ENCODE peak calls at places on chromosomes 5 and 9, in seven cellular contexts. Y is prostate gland, D is GM23248, U is tibial artery, L is lung, M is aorta, Q is heart left ventricle. F is an unnamed sample.

GRCh38 chr9:8382777-8383527 is 583.4 kb upstream of the DMAC1 start:
- DNase-seq in Y (no peak), D (no peak), U (no peak), L (no peak), M (no peak), Q (no peak), F (no peak)

GRCh38 chr9:69253057-69253456 is 72.0 kb upstream of the ENTREP1 start:
- DNase-seq in Y (peak; percentile 65), D (peak; percentile 17), U (no peak), L (no peak), M (no peak), Q (no peak), F (no peak)

GRCh38 chr5:171162165-171162564 is 146.9 kb upstream of the TLX3 start:
- DNase-seq in Y (no peak), D (no peak), U (no peak), L (no peak), M (no peak), Q (no peak), F (no peak)

GRCh38 chr5:157558681-157559080 is 16.9 kb downstream of the ADAM19 start:
- DNase-seq in Y (no peak), D (peak; percentile 36), U (no peak), L (no peak), M (no peak), Q (no peak), F (no peak)

GRCh38 chr9:15612962-15613361 is 60.1 kb downstream of the CCDC171 start:
- DNase-seq in Y (no peak), D (no peak), U (no peak), L (no peak), M (no peak), Q (no peak), F (no peak)

GRCh38 chr5:75756991-75757390 is 39.8 kb upstream of the POC5 start:
- DNase-seq in Y (no peak), D (peak; percentile 19), U (no peak), L (no peak), M (no peak), Q (no peak), F (no peak)

GRCh38 chr5:140220032-140220697 is 45.2 kb downstream of the CYSTM1 start:
- DNase-seq in Y (no peak), D (peak; percentile 75), U (no peak), L (no peak), M (no peak), Q (no peak), F (no peak)

GRCh38 chr9:127826253-127826913 is 23.7 kb downstream of the FPGS start:
- DNase-seq in Y (no peak), D (no peak), U (no peak), L (no peak), M (no peak), Q (no peak), F (no peak)

GRCh38 chr5:74257645-74258328 is 382.7 kb downstream of the ENC1 start:
- DNase-seq in Y (peak; percentile 21), D (peak; percentile 48), U (peak; percentile 69), L (peak; percentile 63), M (peak; percentile 70), Q (peak; percentile 55), F (no peak)

GRCh38 chr9:33170464-33171156 is 3.5 kb upstream of the B4GALT1 start:
- DNase-seq in Y (peak; percentile 76), D (peak; percentile 43), U (peak; percentile 78), L (peak; percentile 47), M (peak; percentile 73), Q (peak; percentile 70), F (peak; percentile 48)

GRCh38 chr9:33719581-33720374 is 75.6 kb upstream of the PRSS3 start:
- DNase-seq in Y (no peak), D (peak; percentile 31), U (no peak), L (no peak), M (no peak), Q (no peak), F (peak; percentile 11)

GRCh38 chr9:38417003-38417965 is 7.0 kb downstream of the IGFBPL1 start:
- DNase-seq in Y (no peak), D (peak; percentile 29), U (no peak), L (no peak), M (no peak), Q (no peak), F (peak; percentile 12)

GRCh38 chr5:173310296-173310769 is 17.9 kb downstream of the STC2 start:
- DNase-seq in Y (no peak), D (no peak), U (no peak), L (no peak), M (no peak), Q (no peak), F (no peak)

GRCh38 chr9:97895695-97896332 is 26.5 kb downstream of the TRMO start:
- DNase-seq in Y (no peak), D (peak; percentile 64), U (no peak), L (no peak), M (no peak), Q (no peak), F (no peak)

GRCh38 chr5:109063223-109063622 is 315.5 kb downstream of the FER start:
- DNase-seq in Y (no peak), D (peak; percentile 74), U (no peak), L (no peak), M (no peak), Q (no peak), F (no peak)

GRCh38 chr5:118891252-118891651 is 97.1 kb downstream of the DTWD2 start:
- DNase-seq in Y (no peak), D (no peak), U (no peak), L (no peak), M (no peak), Q (no peak), F (no peak)

GRCh38 chr9:3224931-3225330 is 300.9 kb downstream of the RFX3 start:
- DNase-seq in Y (no peak), D (no peak), U (no peak), L (no peak), M (no peak), Q (no peak), F (no peak)

GRCh38 chr9:135010363-135010860 is 77.1 kb upstream of the OLFM1 start:
- DNase-seq in Y (no peak), D (no peak), U (no peak), L (no peak), M (no peak), Q (no peak), F (no peak)

GRCh38 chr9:128920381-128921058 is at the start of gene PHYHD1:
- DNase-seq in Y (peak; percentile 56), D (peak; percentile 88), U (peak; percentile 97), L (peak; percentile 76), M (peak; percentile 85), Q (no peak), F (no peak)

GRCh38 chr9:14072850-14073249 is 241.1 kb downstream of the NFIB start:
- DNase-seq in Y (no peak), D (no peak), U (no peak), L (no peak), M (no peak), Q (no peak), F (no peak)

GRCh38 chr9:135329571-135330306 is 149.8 kb upstream of the PPP1R26 start:
- DNase-seq in Y (no peak), D (no peak), U (peak; percentile 53), L (no peak), M (peak; percentile 18), Q (no peak), F (no peak)

GRCh38 chr5:131528682-131529081 is 106.3 kb downstream of the RAPGEF6 start:
- DNase-seq in Y (no peak), D (no peak), U (no peak), L (no peak), M (no peak), Q (no peak), F (no peak)

GRCh38 chr5:159156839-159157238 is 52.5 kb downstream of the RNF145 start:
- DNase-seq in Y (peak; percentile 68), D (peak; percentile 82), U (no peak), L (peak; percentile 43), M (no peak), Q (peak; percentile 40), F (peak; percentile 5)

GRCh38 chr9:21683484-21684175 is 118.8 kb upstream of the MTAP start:
- DNase-seq in Y (no peak), D (no peak), U (no peak), L (no peak), M (no peak), Q (no peak), F (no peak)

GRCh38 chr9:21686738-21687137 is 115.7 kb upstream of the MTAP start:
- DNase-seq in Y (no peak), D (no peak), U (no peak), L (no peak), M (no peak), Q (no peak), F (no peak)

GRCh38 chr9:21684231-21684630 is 118.2 kb upstream of the MTAP start:
- DNase-seq in Y (no peak), D (no peak), U (no peak), L (no peak), M (no peak), Q (no peak), F (no peak)

GRCh38 chr9:21685502-21685901 is 116.9 kb upstream of the MTAP start:
- DNase-seq in Y (no peak), D (no peak), U (no peak), L (no peak), M (no peak), Q (no peak), F (no peak)

GRCh38 chr9:21684831-21685362 is 117.5 kb upstream of the MTAP start:
- DNase-seq in Y (peak; percentile 69), D (peak; percentile 82), U (no peak), L (peak; percentile 64), M (no peak), Q (no peak), F (no peak)
- H3K27ac ChIP-seq in Y (no peak overlapping the region), D (peak overlapping the region; percentile 60), U (no peak overlapping the region), L (no peak overlapping the region), M (no peak overlapping the region), Q (no peak overlapping the region), F (no peak overlapping the region)

DNA sequence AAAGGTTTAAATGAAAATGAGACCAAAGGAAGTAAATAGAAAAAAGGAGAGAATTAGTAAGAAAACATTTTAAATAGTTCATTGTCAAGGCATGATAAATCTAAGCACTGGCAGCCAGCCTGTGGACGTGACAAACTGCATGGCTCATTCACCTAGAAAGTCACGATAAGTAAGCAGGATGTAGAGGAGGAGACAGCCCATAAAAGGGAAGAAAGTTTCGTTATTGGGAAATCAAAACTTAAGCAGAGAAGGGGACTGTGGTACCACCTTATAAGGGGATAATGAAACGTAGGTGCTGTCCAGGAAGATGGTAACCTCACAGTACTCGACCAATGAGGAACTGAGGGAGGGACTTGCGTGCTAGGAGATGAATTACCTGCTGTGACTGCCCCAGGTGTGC is 494.5 kb upstream of the GRAMD2B start:
- DNase-seq in Y (no peak), D (no peak), U (no peak), L (no peak), M (no peak), Q (no peak), F (no peak)
- H3K9me3 ChIP-seq in Y (no peaks in the 10 kb centered on the region), D (no peaks in the 10 kb centered on the region), U (no peaks in the 10 kb centered on the region), L (no peaks in the 10 kb centered on the region), M (peaks cover 2% of the 10 kb centered on the region), Q (peaks cover 21% of the 10 kb centered on the region), F (no peaks in the 10 kb centered on the region)

DNA sequence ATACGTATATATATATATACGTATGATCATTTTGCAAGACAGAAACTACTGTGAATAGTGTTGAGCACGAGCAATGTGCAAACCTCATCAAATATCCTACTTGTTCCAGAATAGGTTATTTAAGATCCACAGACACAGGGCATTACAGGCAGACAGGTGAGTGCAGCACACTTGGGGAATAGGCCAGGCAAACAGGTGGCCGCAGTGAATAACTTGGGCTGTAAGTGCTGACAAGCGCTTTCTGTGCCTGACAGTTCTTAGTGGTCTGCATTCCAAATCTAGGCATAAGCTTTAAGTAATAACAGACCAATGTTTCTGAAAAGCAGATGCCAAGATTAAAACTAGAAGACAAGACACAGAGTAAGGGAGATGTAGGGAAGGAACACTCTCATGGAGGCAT is 77.9 kb downstream of the LHFPL2 start:
- DNase-seq in Y (no peak), D (no peak), U (no peak), L (no peak), M (no peak), Q (no peak), F (no peak)
- H3K27ac ChIP-seq in Y (no peak overlapping the region), D (no peak overlapping the region), U (no peak overlapping the region), L (no peak overlapping the region), M (no peak overlapping the region), Q (no peak overlapping the region), F (no peak overlapping the region)

GRCh38 chr9:131487001-131487400 is 15.7 kb upstream of the POMT1 start:
- DNase-seq in Y (no peak), D (no peak), U (no peak), L (no peak), M (no peak), Q (no peak), F (no peak)
- H3K9me3 ChIP-seq in Y (no peaks in the 10 kb centered on the region), D (no peaks in the 10 kb centered on the region), U (no peaks in the 10 kb centered on the region), L (no peaks in the 10 kb centered on the region), M (no peaks in the 10 kb centered on the region), Q (no peaks in the 10 kb centered on the region), F (no peaks in the 10 kb centered on the region)

F was measured in CD4-positive, alpha-beta T cell.